ENCODE peak calls at places on chromosome 12, in six cellular contexts. E is NCI-H1092, B is MCF 10A, D is skeletal muscle cell, S is A172, Y is NCI-H1694. P is an unnamed sample.

GRCh38 chr12:120264511-120265202 is 873 bp downstream of the PXN start:
- DNase-seq in E (no peak), B (peak; percentile 93), D (no peak), S (peak; percentile 27), Y (no peak), P (peak; percentile 44)

GRCh38 chr12:66296171-66296683 is 6.1 kb upstream of the HELB start:
- DNase-seq in E (no peak), B (no peak), D (no peak), S (peak; percentile 10), Y (no peak), P (peak; percentile 47)

GRCh38 chr12:111126331-111126730 is 206.0 kb upstream of the MYL2 start:
- DNase-seq in E (no peak), B (no peak), D (no peak), S (no peak), Y (no peak), P (no peak)

GRCh38 chr12:121794532-121795028 is 1.1 kb upstream of the RHOF start:
- DNase-seq in E (no peak), B (no peak), D (no peak), S (no peak), Y (no peak), P (no peak)

GRCh38 chr12:64318605-64319004 is 72.0 kb downstream of the C12orf56 start:
- DNase-seq in E (no peak), B (peak; percentile 44), D (peak; percentile 18), S (peak; percentile 3), Y (no peak), P (no peak)

GRCh38 chr12:116726749-116727148 is 11.1 kb downstream of the SPRING1 start:
- DNase-seq in E (no peak), B (no peak), D (no peak), S (no peak), Y (no peak), P (no peak)

GRCh38 chr12:4280351-4281163 is 7.0 kb downstream of the CCND2 start:
- DNase-seq in E (no peak), B (no peak), D (no peak), S (no peak), Y (no peak), P (no peak)

GRCh38 chr12:120598674-120599463 is 17.7 kb upstream of the POP5 start:
- DNase-seq in E (no peak), B (peak; percentile 61), D (no peak), S (peak; percentile 72), Y (no peak), P (peak; percentile 78)

GRCh38 chr12:2753536-2753935 is 41.2 kb upstream of the FKBP4 start:
- DNase-seq in E (no peak), B (no peak), D (no peak), S (no peak), Y (no peak), P (no peak)

GRCh38 chr12:76091245-76091757 is 6.8 kb upstream of the NAP1L1 start:
- DNase-seq in E (no peak), B (no peak), D (no peak), S (no peak), Y (no peak), P (no peak)

GRCh38 chr12:16165506-16165905 is 112.0 kb downstream of the SLC15A5 start:
- DNase-seq in E (peak; percentile 58), B (peak; percentile 70), D (peak; percentile 30), S (peak; percentile 12), Y (peak; percentile 69), P (peak; percentile 70)

GRCh38 chr12:115569694-115570093 is 707.8 kb downstream of the MED13L start:
- DNase-seq in E (no peak), B (no peak), D (no peak), S (no peak), Y (no peak), P (no peak)

GRCh38 chr12:100632445-100632892 is 59.0 kb downstream of the GAS2L3 start:
- DNase-seq in E (no peak), B (no peak), D (no peak), S (no peak), Y (no peak), P (no peak)

GRCh38 chr12:107429006-107429698 is 256.4 kb upstream of the PWP1 start:
- DNase-seq in E (no peak), B (peak; percentile 71), D (no peak), S (no peak), Y (no peak), P (no peak)

GRCh38 chr12:108734200-108734906 is 3.0 kb upstream of the CORO1C start:
- DNase-seq in E (no peak), B (peak; percentile 91), D (peak; percentile 75), S (peak; percentile 95), Y (no peak), P (peak; percentile 99)

GRCh38 chr12:104290320-104290719 is 13.2 kb upstream of the EID3 start:
- DNase-seq in E (no peak), B (no peak), D (no peak), S (no peak), Y (no peak), P (no peak)

P was measured in RKO.